ENCODE peak calls at places on chromosomes 13 and 19, in nine cellular contexts. X, N, V, G, Z, B, F, E and Q are unnamed samples.

GRCh38 chr13:100433475-100433874 is 155.1 kb downstream of the GGACT start:
- DNase-seq in X (no peak), N (no peak), V (no peak), G (no peak), Z (no peak), B (no peak), F (no peak), E (no peak), Q (no peak)

GRCh38 chr19:9936151-9937000 is at the start of gene OLFM2:
- DNase-seq in X (no peak), N (peak), V (peak), G (no peak), Z (peak), B (no peak), F (no peak), E (no peak), Q (no peak)

GRCh38 chr13:82458169-82458568 is 1424.1 kb downstream of the SLITRK1 start:
- DNase-seq in X (no peak), N (no peak), V (no peak), G (no peak), Z (no peak), B (no peak), F (no peak), E (no peak), Q (no peak)

GRCh38 chr19:18489627-18490184 is 32.2 kb downstream of the ELL start:
- DNase-seq in X (no peak), N (no peak), V (no peak), G (no peak), Z (no peak), B (no peak), F (no peak), E (no peak), Q (no peak)

GRCh38 chr19:31408460-31409124 is 59.4 kb upstream of the TSHZ3 start:
- DNase-seq in X (no peak), N (no peak), V (no peak), G (peak), Z (no peak), B (no peak), F (peak), E (peak), Q (peak)

GRCh38 chr19:56995298-56995697 is 124.5 kb upstream of the USP29 start:
- DNase-seq in X (no peak), N (no peak), V (no peak), G (no peak), Z (no peak), B (no peak), F (no peak), E (no peak), Q (no peak)

GRCh38 chr19:14536926-14537692 is 7.7 kb downstream of the TECR start:
- DNase-seq in X (no peak), N (peak), V (peak), G (peak), Z (peak), B (no peak), F (peak), E (peak), Q (peak)

GRCh38 chr13:114088863-114089262 is 43.6 kb downstream of the RASA3 start:
- DNase-seq in X (no peak), N (no peak), V (no peak), G (no peak), Z (no peak), B (no peak), F (no peak), E (no peak), Q (no peak)

GRCh38 chr19:35307990-35308389 is 16.0 kb downstream of the MAG start:
- DNase-seq in X (no peak), N (no peak), V (no peak), G (no peak), Z (no peak), B (no peak), F (no peak), E (no peak), Q (no peak)

GRCh38 chr19:9673912-9674668 is 810 bp downstream of the ZNF562 start:
- DNase-seq in X (no peak), N (no peak), V (no peak), G (peak), Z (peak), B (no peak), F (peak), E (peak), Q (no peak)

GRCh38 chr13:51844862-51845573 is at the start of gene TMEM272:
- DNase-seq in X (no peak), N (peak), V (peak), G (peak), Z (peak), B (peak), F (peak), E (peak), Q (peak)

GRCh38 chr19:55580628-55581144 is at the start of gene ZNF579:
- DNase-seq in X (peak), N (peak), V (peak), G (peak), Z (peak), B (peak), F (peak), E (peak), Q (peak)

GRCh38 chr13:76837811-76838210 is 48.4 kb downstream of the KCTD12 start:
- DNase-seq in X (no peak), N (no peak), V (no peak), G (peak), Z (no peak), B (no peak), F (no peak), E (peak), Q (no peak)

GRCh38 chr13:41232715-41233114 is 30.7 kb downstream of the MTRF1 start:
- DNase-seq in X (no peak), N (no peak), V (no peak), G (peak), Z (no peak), B (no peak), F (no peak), E (no peak), Q (no peak)

GRCh38 chr19:23992348-23992747 is 77.7 kb downstream of the ZNF726 start:
- DNase-seq in X (no peak), N (no peak), V (no peak), G (no peak), Z (no peak), B (no peak), F (no peak), E (no peak), Q (no peak)

GRCh38 chr19:44604241-44604640 is 9.1 kb upstream of the IGSF23 start:
- DNase-seq in X (no peak), N (no peak), V (no peak), G (no peak), Z (no peak), B (no peak), F (no peak), E (no peak), Q (no peak)

GRCh38 chr13:90416519-90416918 is 931.0 kb upstream of the MIR17HG start:
- DNase-seq in X (no peak), N (no peak), V (peak), G (peak), Z (no peak), B (no peak), F (no peak), E (peak), Q (no peak)

GRCh38 chr19:18225702-18226468 is at the start of gene PDE4C:
- DNase-seq in X (peak), N (no peak), V (no peak), G (no peak), Z (no peak), B (no peak), F (no peak), E (peak), Q (no peak)

GRCh38 chr13:114141261-114141996 is 9.0 kb upstream of the RASA3 start:
- DNase-seq in X (no peak), N (no peak), V (no peak), G (no peak), Z (no peak), B (no peak), F (no peak), E (no peak), Q (no peak)

GRCh38 chr19:2132191-2132590 is 19.2 kb downstream of the AP3D1 start:
- DNase-seq in X (no peak), N (no peak), V (no peak), G (no peak), Z (no peak), B (no peak), F (no peak), E (no peak), Q (no peak)

GRCh38 chr13:74562381-74562780 is 428.2 kb upstream of the KLF12 start:
- DNase-seq in X (no peak), N (no peak), V (no peak), G (peak), Z (no peak), B (no peak), F (no peak), E (no peak), Q (no peak)

GRCh38 chr13:95099541-95099940 is 201.7 kb downstream of the ABCC4 start:
- DNase-seq in X (no peak), N (no peak), V (no peak), G (peak), Z (no peak), B (no peak), F (peak), E (peak), Q (no peak)

GRCh38 chr13:70311175-70311574 is 202.9 kb upstream of the KLHL1 start:
- DNase-seq in X (no peak), N (no peak), V (no peak), G (no peak), Z (no peak), B (no peak), F (no peak), E (no peak), Q (no peak)

GRCh38 chr13:112104873-112105234 is 37.9 kb downstream of the SOX1 start:
- DNase-seq in X (no peak), N (no peak), V (no peak), G (no peak), Z (no peak), B (no peak), F (no peak), E (no peak), Q (no peak)

GRCh38 chr13:93476175-93476574 is 249.6 kb downstream of the GPC6 start:
- DNase-seq in X (no peak), N (no peak), V (no peak), G (peak), Z (no peak), B (no peak), F (peak), E (peak), Q (no peak)

GRCh38 chr13:30998548-30999140 is 66.2 kb downstream of the TEX26 start:
- DNase-seq in X (no peak), N (peak), V (no peak), G (peak), Z (no peak), B (peak), F (no peak), E (peak), Q (no peak)

GRCh38 chr13:49840266-49840665 is 47.8 kb upstream of the KPNA3 start:
- DNase-seq in X (peak), N (no peak), V (no peak), G (no peak), Z (no peak), B (no peak), F (no peak), E (no peak), Q (no peak)

GRCh38 chr13:90414691-90415596 is 932.5 kb upstream of the MIR17HG start:
- DNase-seq in X (no peak), N (no peak), V (no peak), G (peak), Z (no peak), B (no peak), F (peak), E (peak), Q (peak)

GRCh38 chr19:40800997-40801377 is 2.0 kb downstream of the EGLN2 start:
- DNase-seq in X (no peak), N (peak), V (no peak), G (no peak), Z (no peak), B (no peak), F (no peak), E (no peak), Q (no peak)

GRCh38 chr19:2524840-2525723 is 49.2 kb downstream of the GADD45B start:
- DNase-seq in X (no peak), N (peak), V (no peak), G (peak), Z (no peak), B (peak), F (peak), E (peak), Q (peak)

GRCh38 chr13:35724480-35724879 is 248.0 kb upstream of the MAB21L1 start:
- DNase-seq in X (no peak), N (no peak), V (no peak), G (peak), Z (no peak), B (no peak), F (no peak), E (peak), Q (no peak)

GRCh38 chr13:20128459-20128927 is 32.4 kb downstream of the GJA3 start:
- DNase-seq in X (no peak), N (no peak), V (no peak), G (no peak), Z (peak), B (no peak), F (no peak), E (no peak), Q (no peak)

GRCh38 chr13:36685912-36686311 is 12.1 kb downstream of the SERTM1 start:
- DNase-seq in X (no peak), N (no peak), V (no peak), G (peak), Z (no peak), B (no peak), F (no peak), E (peak), Q (no peak)

GRCh38 chr19:56080669-56081401 is 40.3 kb downstream of the ZNF787 start:
- DNase-seq in X (peak), N (peak), V (peak), G (peak), Z (peak), B (peak), F (peak), E (peak), Q (peak)

GRCh38 chr13:99878921-99879610 is 92.5 kb downstream of the ZIC5 start:
- DNase-seq in X (no peak), N (no peak), V (no peak), G (no peak), Z (no peak), B (no peak), F (no peak), E (no peak), Q (no peak)

GRCh38 chr19:45202637-45203036 is 24.1 kb downstream of the BLOC1S3 start:
- DNase-seq in X (no peak), N (no peak), V (no peak), G (no peak), Z (no peak), B (no peak), F (no peak), E (no peak), Q (no peak)

GRCh38 chr13:46778879-46779278 is 18.1 kb downstream of the ESD start:
- DNase-seq in X (no peak), N (no peak), V (no peak), G (peak), Z (no peak), B (no peak), F (no peak), E (peak), Q (no peak)

GRCh38 chr13:45953082-45953481 is 99.5 kb downstream of the ZC3H13 start:
- DNase-seq in X (no peak), N (no peak), V (no peak), G (no peak), Z (no peak), B (no peak), F (no peak), E (no peak), Q (no peak)

GRCh38 chr19:10747271-10747670 is 29.4 kb downstream of the DNM2 start:
- DNase-seq in X (no peak), N (peak), V (no peak), G (no peak), Z (no peak), B (no peak), F (peak), E (no peak), Q (no peak)